ENCODE peak calls at places on chromosomes 4 and X, in eight cellular contexts. F is upper lobe of left lung, G is aorta, J is upper lobe of right lung, D is endothelial cell of umbilical vein, K is brain microvascular endothelial cell, C is tibial artery, U is coronary artery. I is an unnamed sample.

GRCh38 chrX:106378616-106379015 is 210.5 kb downstream of the PWWP3B start:
- DNase-seq in F (no peak), G (no peak), J (no peak), D (no peak), K (no peak), C (no peak), U (no peak), I (no peak)

GRCh38 chr4:35604724-35605123 is 639.6 kb downstream of the ARAP2 start:
- DNase-seq in F (no peak), G (no peak), J (no peak), D (no peak), K (no peak), C (no peak), U (no peak), I (no peak)

GRCh38 chr4:83536649-83537352 is 893 bp downstream of the GPAT3 start:
- DNase-seq in F (no peak), G (no peak), J (no peak), D (no peak), K (no peak), C (no peak), U (no peak), I (no peak)

GRCh38 chr4:153759407-153760226 is at the start of gene RNF175:
- DNase-seq in F (peak), G (peak), J (no peak), D (no peak), K (no peak), C (no peak), U (no peak), I (no peak)

GRCh38 chr4:66887061-66887460 is 658.2 kb downstream of the CENPC start:
- DNase-seq in F (no peak), G (no peak), J (no peak), D (no peak), K (no peak), C (no peak), U (no peak), I (no peak)

GRCh38 chr4:99507762-99508161 is 3.1 kb upstream of the C4orf17 start:
- DNase-seq in F (no peak), G (no peak), J (no peak), D (no peak), K (no peak), C (no peak), U (no peak), I (no peak)

GRCh38 chr4:94177822-94178221 is 29.8 kb upstream of the SMARCAD1 start:
- DNase-seq in F (no peak), G (no peak), J (no peak), D (no peak), K (no peak), C (no peak), U (no peak), I (no peak)

GRCh38 chr4:1490906-1491629 is 84.8 kb upstream of the NKX1-1 start:
- DNase-seq in F (peak), G (peak), J (peak), D (no peak), K (no peak), C (no peak), U (no peak), I (peak)

GRCh38 chr4:146638801-146639351 is at the start of gene POU4F2:
- DNase-seq in F (peak), G (no peak), J (peak), D (peak), K (no peak), C (no peak), U (no peak), I (peak)

GRCh38 chrX:121894756-121895155 is 847.3 kb downstream of the GLUD2 start:
- DNase-seq in F (no peak), G (no peak), J (no peak), D (no peak), K (no peak), C (no peak), U (no peak), I (no peak)

GRCh38 chr4:182890202-182890601 is 27.0 kb downstream of the DCTD start:
- DNase-seq in F (no peak), G (no peak), J (no peak), D (no peak), K (no peak), C (no peak), U (no peak), I (no peak)

GRCh38 chr4:145203400-145203799 is 23.0 kb upstream of the OTUD4 start:
- DNase-seq in F (no peak), G (no peak), J (no peak), D (no peak), K (no peak), C (no peak), U (no peak), I (no peak)

GRCh38 chrX:3191186-3191585 is 149.9 kb downstream of the ARSF start:
- DNase-seq in F (no peak), G (no peak), J (no peak), D (no peak), K (no peak), C (no peak), U (no peak), I (no peak)

GRCh38 chr4:184548651-184549341 is 74.4 kb upstream of the IRF2 start:
- DNase-seq in F (no peak), G (no peak), J (no peak), D (no peak), K (no peak), C (no peak), U (no peak), I (no peak)

GRCh38 chr4:142549726-142550463 is 296.2 kb downstream of the INPP4B start:
- DNase-seq in F (no peak), G (no peak), J (no peak), D (peak), K (peak), C (no peak), U (no peak), I (no peak)

GRCh38 chr4:142549248-142549647 is 296.9 kb downstream of the INPP4B start:
- DNase-seq in F (no peak), G (no peak), J (no peak), D (no peak), K (no peak), C (no peak), U (no peak), I (no peak)

GRCh38 chr4:142547974-142548373 is 298.1 kb downstream of the INPP4B start:
- DNase-seq in F (no peak), G (no peak), J (no peak), D (no peak), K (peak), C (no peak), U (no peak), I (no peak)

GRCh38 chr4:142550955-142551354 is 295.1 kb downstream of the INPP4B start:
- DNase-seq in F (no peak), G (no peak), J (no peak), D (no peak), K (no peak), C (no peak), U (no peak), I (no peak)

GRCh38 chr4:142548491-142548890 is 297.6 kb downstream of the INPP4B start:
- DNase-seq in F (no peak), G (no peak), J (no peak), D (no peak), K (no peak), C (no peak), U (no peak), I (no peak)
- H3K27ac ChIP-seq in F (no peak), G (no peak), J (no peak), D (no peak), K (no peak), C (no peak), U (no peak), I (no peak)

DNA sequence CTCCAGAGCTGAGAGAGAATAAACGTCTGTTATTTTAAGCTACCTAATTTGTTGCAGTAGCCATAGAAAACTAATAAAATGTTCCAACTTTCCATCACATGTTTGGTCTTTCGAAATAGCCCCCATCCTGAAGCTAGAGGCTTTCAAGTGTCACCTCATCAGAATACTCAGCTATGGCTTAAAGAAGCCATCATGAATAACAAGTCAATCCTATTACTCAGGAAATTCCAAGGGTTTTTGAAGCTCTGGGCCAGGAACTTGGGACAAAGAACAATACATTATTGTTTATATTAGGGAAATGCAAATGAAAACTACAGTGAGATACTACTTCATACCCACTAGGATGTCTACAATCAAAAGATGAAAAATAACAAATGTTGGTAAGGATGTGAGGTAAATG is 42.2 kb downstream of the TBCK start:
- DNase-seq in F (no peak), G (no peak), J (no peak), D (peak), K (peak), C (no peak), U (no peak), I (no peak)
- H3K27ac ChIP-seq in F (no peak), G (no peak), J (no peak), D (peak), K (no peak), C (no peak), U (no peak), I (no peak)

GRCh38 chr4:55253911-55254593 is 92.0 kb upstream of the SRD5A3 start:
- DNase-seq in F (no peak), G (no peak), J (no peak), D (peak), K (no peak), C (no peak), U (no peak), I (no peak)

GRCh38 chr4:55251896-55252295 is 94.1 kb upstream of the SRD5A3 start:
- DNase-seq in F (no peak), G (no peak), J (no peak), D (peak), K (no peak), C (no peak), U (no peak), I (no peak)

GRCh38 chr4:55256787-55257186 is 89.3 kb upstream of the SRD5A3 start:
- DNase-seq in F (no peak), G (no peak), J (no peak), D (peak), K (peak), C (no peak), U (no peak), I (no peak)

GRCh38 chr4:55258152-55258863 is 87.7 kb upstream of the SRD5A3 start:
- DNase-seq in F (no peak), G (no peak), J (no peak), D (peak), K (no peak), C (no peak), U (no peak), I (no peak)

GRCh38 chr4:55255171-55255570 is 90.9 kb upstream of the SRD5A3 start:
- DNase-seq in F (no peak), G (no peak), J (no peak), D (no peak), K (peak), C (no peak), U (no peak), I (no peak)
- H3K27ac ChIP-seq in F (no peak), G (no peak), J (no peak), D (no peak), K (peak), C (no peak), U (no peak), I (no peak)

DNA sequence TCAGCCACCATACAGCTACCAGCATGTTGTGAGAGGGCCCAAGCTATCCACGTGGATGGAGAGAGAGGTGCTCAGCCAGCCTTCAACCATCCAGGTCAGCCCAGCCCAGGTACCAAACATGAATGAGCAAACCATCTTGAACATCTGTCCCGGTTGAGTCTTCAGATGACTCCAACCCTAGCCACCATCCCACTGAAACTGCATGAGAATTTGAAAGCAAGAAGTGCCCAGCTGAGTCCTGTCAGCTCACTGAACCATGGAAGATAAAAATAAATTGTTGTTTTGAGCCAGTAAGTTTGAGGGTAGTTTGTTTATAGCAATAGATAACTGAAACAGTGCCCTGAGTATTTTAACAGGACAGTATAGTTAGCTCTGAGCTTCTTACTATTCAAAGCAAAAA is 7.3 kb upstream of the SEL1L3 start:
- DNase-seq in F (no peak), G (no peak), J (no peak), D (no peak), K (no peak), C (no peak), U (no peak), I (no peak)
- H3K27ac ChIP-seq in F (no peak), G (no peak), J (no peak), D (no peak), K (no peak), C (no peak), U (no peak), I (no peak)

GRCh38 chrX:115898382-115899001 is 272.1 kb upstream of the AGTR2 start:
- DNase-seq in F (no peak), G (peak), J (no peak), D (no peak), K (no peak), C (no peak), U (no peak), I (no peak)
- H3K27ac ChIP-seq in F (no peak), G (no peak), J (no peak), D (no peak), K (no peak), C (no peak), U (no peak), I (no peak)

GRCh38 chrX:141673946-141674345 is 24.6 kb downstream of the SPANXD start:
- DNase-seq in F (no peak), G (no peak), J (no peak), D (peak), K (no peak), C (no peak), U (no peak), I (no peak)

GRCh38 chrX:141668371-141668770 is 30.2 kb downstream of the SPANXD start:
- DNase-seq in F (no peak), G (no peak), J (no peak), D (no peak), K (no peak), C (no peak), U (no peak), I (no peak)

DNA sequence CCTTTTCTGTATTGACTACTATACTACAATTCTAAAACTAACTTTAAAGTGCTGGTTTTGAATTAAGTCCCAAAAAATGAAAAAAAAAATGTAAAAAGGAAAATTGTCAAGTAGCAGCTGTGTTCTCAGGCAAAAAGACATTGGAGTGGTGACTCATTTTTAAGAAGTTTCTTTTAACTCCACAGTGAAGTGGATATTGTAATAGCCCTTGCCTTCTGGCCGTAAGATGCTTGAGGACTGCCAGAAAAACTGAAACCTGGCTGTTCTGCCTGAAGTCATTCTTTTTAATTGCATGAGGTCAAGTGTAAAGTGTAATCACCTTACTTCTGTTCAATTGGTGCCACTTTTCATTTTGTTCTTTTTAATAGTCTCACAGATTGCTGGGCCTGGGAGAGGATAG is 28.9 kb downstream of the SPANXD start:
- DNase-seq in F (no peak), G (no peak), J (no peak), D (no peak), K (no peak), C (no peak), U (no peak), I (no peak)
- H3K27ac ChIP-seq in F (no peak), G (no peak), J (no peak), D (no peak), K (no peak), C (no peak), U (no peak), I (no peak)

GRCh38 chr4:76548704-76549103 is 113.7 kb downstream of the SHROOM3 start:
- DNase-seq in F (no peak), G (no peak), J (no peak), D (no peak), K (no peak), C (no peak), U (no peak), I (no peak)
- H3K27ac ChIP-seq in F (no peak), G (no peak), J (no peak), D (no peak), K (no peak), C (no peak), U (no peak), I (no peak)

DNA sequence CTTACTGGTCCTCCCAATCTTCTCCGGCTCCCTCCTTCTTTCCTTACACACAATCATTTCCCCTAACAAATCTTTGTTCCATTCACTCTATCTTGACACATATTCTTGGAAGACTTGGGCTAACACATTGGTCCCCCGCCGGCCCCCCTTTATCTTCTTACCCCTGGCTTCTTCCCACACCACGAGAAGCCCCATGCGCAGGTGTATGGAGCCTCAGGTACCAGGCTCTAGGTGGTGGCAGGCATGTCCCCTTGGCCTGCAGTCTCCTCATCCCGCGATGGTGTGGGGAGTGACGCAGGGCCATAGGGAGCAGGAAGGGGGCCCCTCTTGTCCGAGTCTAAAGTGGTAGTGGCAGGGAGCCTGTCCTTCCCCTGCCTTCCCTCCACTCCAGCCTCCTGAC is 49.9 kb downstream of the DIPK2B start:
- DNase-seq in F (no peak), G (no peak), J (no peak), D (no peak), K (no peak), C (no peak), U (no peak), I (no peak)
- H3K27ac ChIP-seq in F (no peak), G (no peak), J (no peak), D (no peak), K (no peak), C (no peak), U (no peak), I (no peak)

I was measured in suprapubic skin.